ENCODE peak calls at places on chromosomes 13 and 19, in ten cellular contexts. K is HFF-Myc; X is ovary; S is natural killer cell; E is endothelial cell of umbilical vein; F is activated CD8-positive, alpha-beta T cell treated with anti-CD3 and anti-CD28 coated beads for 36 hours; P is heart right ventricle; G is mucosa of descending colon; U is omental fat pad; T is HL-60. Z is an unnamed sample.

GRCh38 chr19:55099557-55100506 is 17.6 kb downstream of the PPP1R12C start:
- DNase-seq in K (no peak), T (peak), U (no peak), X (no peak), S (no peak), G (no peak), E (no peak), F (no peak), P (peak), Z (no peak)

GRCh38 chr13:108911807-108912206 is 282.4 kb downstream of the MYO16 start:
- DNase-seq in E (no peak), U (no peak), P (no peak), S (no peak), T (no peak), K (no peak), X (no peak), F (no peak), G (no peak), Z (no peak)

GRCh38 chr13:73168993-73169401 is 110.2 kb downstream of the KLF5 start:
- DNase-seq in T (no peak), G (peak), X (no peak), U (no peak), E (no peak), K (peak), F (no peak), P (no peak), S (no peak), Z (no peak)

GRCh38 chr19:28296506-28296905 is 916.4 kb downstream of the UQCRFS1 start:
- DNase-seq in K (peak), P (no peak), S (no peak), F (no peak), G (no peak), E (no peak), X (no peak), T (no peak), U (no peak), Z (no peak)

GRCh38 chr19:49823472-49823871 is 5.4 kb downstream of the MED25 start:
- DNase-seq in G (no peak), E (no peak), S (no peak), F (no peak), P (no peak), U (no peak), T (no peak), K (no peak), X (no peak), Z (no peak)

GRCh38 chr19:43534305-43534612 is 1.3 kb downstream of the ZNF575 start:
- DNase-seq in S (no peak), T (no peak), X (no peak), E (no peak), G (no peak), P (no peak), K (no peak), U (no peak), F (no peak), Z (no peak)

GRCh38 chr19:13120817-13121216 is 2.8 kb downstream of the NACC1 start:
- DNase-seq in F (peak), E (no peak), U (no peak), P (no peak), X (no peak), T (no peak), G (no peak), K (no peak), S (no peak), Z (no peak)

GRCh38 chr13:86581711-86582110 is 782.5 kb upstream of the SLITRK6 start:
- DNase-seq in P (no peak), F (no peak), U (no peak), X (no peak), E (no peak), T (no peak), S (no peak), G (no peak), K (no peak), Z (no peak)

GRCh38 chr19:32336259-32337111 is 8.9 kb upstream of the ZNF507 start:
- DNase-seq in E (no peak), T (no peak), G (no peak), U (no peak), X (no peak), F (no peak), P (no peak), K (no peak), S (no peak), Z (no peak)
- TF ChIP-seq CTCF in E (no peak), T (no peak), G (no peak), U (no peak), X (no peak), F (no peak), P (peak), K (no peak), S (no peak), Z (no peak)

DNA sequence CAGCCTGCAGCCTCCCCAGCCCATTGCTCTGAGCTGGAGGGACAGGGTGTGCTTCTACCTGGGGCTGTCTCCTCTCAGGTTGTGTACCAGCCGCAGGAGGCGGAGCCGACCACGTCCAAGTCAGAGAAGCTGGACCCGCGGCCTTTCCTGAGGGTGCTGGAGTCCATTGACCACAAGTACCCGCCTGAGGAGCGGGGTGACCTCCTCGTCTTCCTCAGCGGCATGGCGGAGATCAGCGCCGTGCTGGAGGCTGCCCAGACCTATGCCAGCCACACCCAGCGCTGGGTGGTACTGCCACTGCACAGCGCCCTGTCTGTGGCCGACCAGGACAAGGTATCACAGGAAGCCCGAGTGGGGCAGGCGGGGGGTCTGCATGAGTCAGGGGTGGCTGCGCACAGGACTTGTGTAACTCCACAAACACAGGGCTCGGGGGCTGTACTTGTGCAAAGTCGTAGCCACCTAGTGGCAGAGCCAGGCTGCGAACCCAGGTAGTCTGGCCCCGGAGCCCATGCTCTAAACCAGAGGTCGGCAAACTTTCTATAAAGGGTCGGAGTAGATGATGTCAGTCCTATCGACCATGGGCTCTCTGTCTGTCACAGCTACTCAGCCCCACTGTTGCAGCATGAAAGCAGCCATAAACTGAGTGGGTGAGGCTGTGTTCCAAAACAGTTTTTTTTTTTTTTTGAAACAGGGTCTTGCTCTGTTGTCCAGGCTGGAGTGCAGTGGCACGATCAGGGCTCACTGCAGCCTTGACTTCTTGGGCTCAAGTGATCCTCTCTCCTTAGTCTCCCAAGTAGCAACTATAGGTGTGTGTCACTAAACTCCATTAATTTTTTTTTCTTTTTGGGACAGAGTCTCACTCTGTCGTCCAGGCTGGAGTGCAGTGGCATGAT is 8.9 kb downstream of the DHX34 start:
- DNase-seq in E (no peak), X (no peak), K (no peak), S (no peak), T (no peak), P (no peak), G (no peak), U (no peak), F (no peak), Z (no peak)
- TF ChIP-seq CTCF in E (peak), X (no peak), K (no peak), S (no peak), T (no peak), P (no peak), G (no peak), U (no peak), F (no peak), Z (peak)

GRCh38 chr19:9881720-9882119 is 46.6 kb downstream of the PIN1 start:
- DNase-seq in G (peak), T (no peak), K (no peak), F (no peak), P (no peak), U (no peak), S (no peak), X (no peak), E (no peak), Z (no peak)

GRCh38 chr19:9883764-9884163 is 48.6 kb downstream of the PIN1 start:
- DNase-seq in T (no peak), E (no peak), S (no peak), F (no peak), K (no peak), P (no peak), G (no peak), X (no peak), U (no peak), Z (no peak)

GRCh38 chr19:9883231-9883758 is 48.2 kb downstream of the PIN1 start:
- DNase-seq in T (no peak), X (no peak), G (no peak), E (no peak), P (no peak), U (no peak), K (no peak), F (no peak), S (no peak), Z (no peak)

GRCh38 chr19:9885077-9885552 is 50.0 kb downstream of the PIN1 start:
- DNase-seq in G (peak), T (no peak), S (no peak), P (peak), U (no peak), K (no peak), X (peak), F (no peak), E (no peak), Z (no peak)
- TF ChIP-seq CTCF in G (no peak), T (no peak), S (no peak), P (peak), U (no peak), K (peak), X (no peak), F (no peak), E (peak), Z (no peak)

DNA sequence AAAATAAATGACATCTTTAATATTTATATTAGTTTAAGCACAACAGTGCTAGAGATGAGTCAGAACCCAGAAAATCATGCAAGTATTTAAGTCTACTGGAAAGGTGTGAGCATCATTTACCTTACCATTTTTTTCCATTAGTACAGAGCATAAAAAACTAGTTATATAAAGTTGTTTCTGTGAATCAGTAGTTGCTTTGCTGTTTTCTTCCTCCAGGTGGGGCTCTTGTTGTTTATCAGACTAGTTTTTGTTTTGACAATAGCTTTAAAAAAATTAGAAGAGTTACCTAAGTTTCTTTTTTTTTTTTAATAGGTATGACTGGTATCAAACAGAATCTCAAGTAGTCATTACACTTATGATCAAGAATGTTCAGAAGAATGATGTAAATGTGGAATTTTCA is 12.7 kb downstream of the SUGT1 start:
- DNase-seq in E (peak), T (no peak), X (no peak), F (no peak), S (no peak), K (peak), P (no peak), U (no peak), G (no peak), Z (peak)
- TF ChIP-seq CTCF in E (peak), T (no peak), X (no peak), F (peak), S (peak), K (peak), P (peak), U (no peak), G (no peak), Z (peak)

GRCh38 chr19:4557186-4557970 is 2.1 kb downstream of the SEMA6B start:
- DNase-seq in K (no peak), U (no peak), G (no peak), F (peak), X (peak), P (no peak), E (no peak), S (no peak), T (peak), Z (no peak)
- TF ChIP-seq CTCF in K (peak), U (no peak), G (no peak), F (no peak), X (no peak), P (no peak), E (peak), S (no peak), T (peak), Z (peak)

Z was measured in GM10248.